ENCODE peak calls at places on chromosomes 13 and 19, in eight cellular contexts. E is GM12878, N is HCT116, R is K562, G is endothelial cell of umbilical vein, A is H1, K is HepG2, V is GM23338. L is an unnamed sample.

GRCh38 chr13:66427330-66427990 is 802.7 kb downstream of the PCDH9 start:
- DNase-seq in E (no peak), N (no peak), R (no peak), G (no peak), A (no peak), K (no peak), V (no peak), L (peak; percentile 56)

GRCh38 chr19:31344403-31344802 is 4.8 kb downstream of the TSHZ3 start:
- DNase-seq in E (no peak), N (no peak), R (no peak), G (no peak), A (no peak), K (no peak), V (peak; percentile 49), L (no peak)

GRCh38 chr19:10502524-10503001 is 593 bp downstream of the KEAP1 start:
- DNase-seq in E (peak; percentile 61), N (peak; percentile 79), R (peak; percentile 97), G (peak; percentile 85), A (peak; percentile 73), K (peak; percentile 83), V (peak; percentile 91), L (no peak)

GRCh38 chr13:80297094-80297493 is 43.8 kb downstream of the SPRY2 start:
- DNase-seq in E (no peak), N (no peak), R (no peak), G (no peak), A (peak; percentile 49), K (no peak), V (peak; percentile 79), L (no peak)

GRCh38 chr19:38061294-38061693 is 154.3 kb downstream of the SIPA1L3 start:
- DNase-seq in E (no peak), N (no peak), R (no peak), G (no peak), A (no peak), K (no peak), V (no peak), L (no peak)

GRCh38 chr19:49409441-49410029 is 13.7 kb downstream of the PTH2 start:
- DNase-seq in E (peak; percentile 30), N (no peak), R (no peak), G (no peak), A (no peak), K (no peak), V (no peak), L (no peak)

GRCh38 chr19:5091576-5092215 is 122.8 kb downstream of the KDM4B start:
- DNase-seq in E (no peak), N (no peak), R (peak; percentile 72), G (no peak), A (no peak), K (no peak), V (no peak), L (no peak)

GRCh38 chr19:32012886-32013635 is 332.3 kb upstream of the ZNF507 start:
- DNase-seq in E (no peak), N (no peak), R (no peak), G (no peak), A (no peak), K (no peak), V (no peak), L (no peak)

GRCh38 chr13:110387451-110388140 is 80.5 kb downstream of the COL4A2 start:
- DNase-seq in E (no peak), N (no peak), R (no peak), G (no peak), A (no peak), K (no peak), V (peak; percentile 62), L (no peak)

GRCh38 chr19:33887891-33888290 is 91.2 kb downstream of the KCTD15 start:
- DNase-seq in E (no peak), N (no peak), R (no peak), G (no peak), A (no peak), K (no peak), V (no peak), L (no peak)

GRCh38 chr13:22517544-22517943 is 663.2 kb upstream of the SGCG start:
- DNase-seq in E (no peak), N (no peak), R (no peak), G (no peak), A (no peak), K (no peak), V (peak; percentile 35), L (no peak)

GRCh38 chr19:41850381-41850780 is 5.5 kb downstream of the DMRTC2 start:
- DNase-seq in E (no peak), N (no peak), R (no peak), G (no peak), A (no peak), K (no peak), V (no peak), L (no peak)

GRCh38 chr13:35598233-35598632 is 121.7 kb upstream of the MAB21L1 start:
- DNase-seq in E (no peak), N (no peak), R (no peak), G (peak; percentile 75), A (no peak), K (no peak), V (no peak), L (no peak)

GRCh38 chr13:22662771-22663170 is 518.0 kb upstream of the SGCG start:
- DNase-seq in E (no peak), N (no peak), R (no peak), G (no peak), A (no peak), K (no peak), V (no peak), L (no peak)

GRCh38 chr13:108060111-108060510 is 155.2 kb downstream of the LIG4 start:
- DNase-seq in E (no peak), N (no peak), R (no peak), G (no peak), A (peak; percentile 33), K (no peak), V (peak; percentile 65), L (no peak)

GRCh38 chr19:12838182-12838890 is at the start of gene MAST1:
- DNase-seq in E (no peak), N (no peak), R (peak; percentile 88), G (no peak), A (no peak), K (no peak), V (peak; percentile 80), L (no peak)

GRCh38 chr13:88926890-88927502 is 1255.8 kb downstream of the SLITRK5 start:
- DNase-seq in E (no peak), N (no peak), R (no peak), G (no peak), A (no peak), K (no peak), V (no peak), L (no peak)

GRCh38 chr19:47210689-47211316 is 20.2 kb downstream of the BBC3 start:
- DNase-seq in E (no peak), N (no peak), R (peak; percentile 74), G (peak; percentile 91), A (peak; percentile 60), K (peak; percentile 71), V (peak; percentile 94), L (peak; percentile 57)

GRCh38 chr13:92826197-92826596 is 400.4 kb upstream of the GPC6 start:
- DNase-seq in E (no peak), N (no peak), R (no peak), G (no peak), A (no peak), K (no peak), V (no peak), L (no peak)

GRCh38 chr13:60303166-60303565 is 93.9 kb upstream of the TDRD3 start:
- DNase-seq in E (no peak), N (no peak), R (no peak), G (no peak), A (no peak), K (no peak), V (no peak), L (no peak)

GRCh38 chr19:13441810-13442512 is 64.3 kb downstream of the CACNA1A start:
- DNase-seq in E (no peak), N (no peak), R (peak; percentile 64), G (peak; percentile 39), A (no peak), K (peak; percentile 35), V (peak; percentile 94), L (peak; percentile 26)

GRCh38 chr13:27044837-27045570 is 126.6 kb downstream of the USP12 start:
- DNase-seq in E (peak; percentile 33), N (no peak), R (peak; percentile 35), G (no peak), A (no peak), K (no peak), V (no peak), L (no peak)

GRCh38 chr13:41506312-41506711 is 49.0 kb downstream of the RGCC start:
- DNase-seq in E (no peak), N (no peak), R (no peak), G (no peak), A (no peak), K (no peak), V (no peak), L (no peak)
- H3K4me3 ChIP-seq in E (no peak overlapping the region), N (no peak overlapping the region), R (no peak overlapping the region), G (no peak overlapping the region), A (no peak overlapping the region), K (no peak overlapping the region), V (no peak overlapping the region), L (no peak overlapping the region)

GRCh38 chr13:48603375-48603774 is 50.4 kb upstream of the CYSLTR2 start:
- DNase-seq in E (no peak), N (no peak), R (no peak), G (no peak), A (no peak), K (no peak), V (no peak), L (no peak)
- TF ChIP-seq EZH2 in E (no peak), N (no peak), R (no peak), G (no peak), A (no peak), K (no peak), V (no peak), L (no peak)

GRCh38 chr13:74039667-74040066 is 94.5 kb downstream of the KLF12 start:
- DNase-seq in E (no peak), N (no peak), R (no peak), G (no peak), A (no peak), K (no peak), V (no peak), L (no peak)
- TF ChIP-seq POLR2AphosphoS5 in E (no peak), N (no peak), R (no peak), G (no peak), A (no peak), K (no peak), V (no peak), L (no peak)

DNA sequence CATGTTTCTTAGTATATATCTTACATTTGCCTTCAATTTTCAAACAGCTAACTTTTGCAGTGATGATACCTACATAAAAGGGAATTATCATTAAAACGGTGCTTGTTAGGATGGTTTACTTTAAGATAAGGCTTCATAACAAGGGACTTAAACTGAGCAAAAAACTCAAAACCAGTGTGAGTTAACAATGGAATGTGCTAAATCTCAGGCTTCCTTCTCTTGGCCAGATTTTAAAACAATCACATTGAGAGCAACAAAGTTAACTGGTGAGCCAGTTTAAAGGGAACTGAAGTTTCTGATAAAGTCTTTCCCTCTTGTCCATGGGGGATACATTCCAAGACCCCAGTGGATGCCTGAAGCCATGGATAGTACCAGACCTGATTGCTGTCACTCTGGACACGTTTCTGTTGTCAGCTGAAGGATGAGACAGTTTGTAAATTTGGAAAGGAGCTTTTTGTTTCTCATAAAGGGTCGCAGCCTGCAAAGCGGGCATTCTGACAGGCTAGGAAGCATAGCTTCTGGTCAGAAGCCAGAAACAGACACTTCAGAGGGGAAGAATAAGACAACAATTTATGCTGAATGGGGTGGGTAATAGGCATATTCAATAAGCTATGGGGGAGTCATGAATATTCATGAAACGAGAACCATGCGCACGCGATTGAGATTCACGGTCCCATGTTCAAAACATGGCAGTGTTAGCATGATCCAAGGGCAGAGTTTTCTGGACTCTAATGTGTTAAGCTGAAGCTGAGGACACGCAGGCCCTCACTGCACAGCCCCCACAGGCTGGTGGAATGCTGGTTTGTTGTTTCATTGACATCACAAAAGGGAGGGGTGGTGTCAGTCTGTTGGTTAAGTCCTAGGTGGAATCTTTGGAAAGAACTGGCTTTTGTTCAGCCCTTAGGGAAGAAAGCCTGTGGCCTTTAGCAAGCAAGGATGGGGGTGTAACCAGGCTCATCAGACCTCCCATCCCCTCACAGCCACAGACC is 150.6 kb upstream of the RNF113B start:
- DNase-seq in E (no peak), N (no peak), R (no peak), G (no peak), A (peak; percentile 43), K (peak; percentile 88), V (peak; percentile 87), L (no peak)
- H3K4me3 ChIP-seq in E (no peak overlapping the region), N (no peak overlapping the region), R (no peak overlapping the region), G (no peak overlapping the region), A (peak overlapping the region; percentile 17), K (no peak overlapping the region), V (peak overlapping the region; percentile 32), L (peak overlapping the region; percentile 22)